ENCODE peak calls at places on chromosome 4, in seven cellular contexts. M is bronchial epithelial cell, E is heart right ventricle, F is keratinocyte, B is H1, L is lower lobe of right lung, N is suprapubic skin. D is an unnamed sample. For H3K36me3, the result is how much of the 10 kb centered on the place peaks cover.

GRCh38 chr4:101205878-101206277 is 141.4 kb downstream of the PPP3CA start:
- DNase-seq in L (no peak), M (peak), F (no peak), E (no peak), N (no peak), B (no peak), D (no peak)

GRCh38 chr4:150366487-150366999 is 215.4 kb upstream of the MAB21L2 start:
- DNase-seq in N (no peak), L (no peak), B (no peak), E (no peak), F (no peak), M (no peak), D (no peak)

GRCh38 chr4:155522201-155522600 is 144.4 kb upstream of the GUCY1A1 start:
- DNase-seq in M (peak), F (no peak), B (no peak), L (no peak), N (no peak), E (no peak), D (no peak)

GRCh38 chr4:102518703-102519131 is 17.6 kb downstream of the NFKB1 start:
- DNase-seq in E (no peak), M (no peak), N (no peak), F (no peak), L (no peak), B (no peak), D (no peak)

GRCh38 chr4:108043536-108043935 is 53.8 kb downstream of the HADH start:
- DNase-seq in E (no peak), M (no peak), F (no peak), N (no peak), L (no peak), B (no peak), D (no peak)

GRCh38 chr4:109588176-109588575 is 28.1 kb downstream of the MCUB start:
- DNase-seq in B (no peak), M (no peak), F (no peak), L (no peak), E (no peak), N (no peak), D (no peak)

GRCh38 chr4:108950158-108950915 is 187.5 kb upstream of the ETNPPL start:
- DNase-seq in E (no peak), B (no peak), N (no peak), L (no peak), F (no peak), M (no peak), D (no peak)

GRCh38 chr4:108031427-108032083 is 41.9 kb downstream of the HADH start:
- DNase-seq in N (no peak), F (no peak), M (peak), E (no peak), L (no peak), B (no peak), D (no peak)

GRCh38 chr4:173318648-173319211 is 15.4 kb downstream of the HMGB2 start:
- DNase-seq in N (no peak), B (no peak), M (peak), F (no peak), E (no peak), L (no peak), D (no peak)

GRCh38 chr4:78954048-78954666 is 14.9 kb upstream of the PAQR3 start:
- DNase-seq in N (no peak), F (no peak), B (no peak), L (no peak), M (peak), E (no peak), D (no peak)

GRCh38 chr4:165464813-165465381 is 86.1 kb downstream of the CPE start:
- DNase-seq in M (peak), N (no peak), E (no peak), L (no peak), F (no peak), B (no peak), D (no peak)

GRCh38 chr4:68430337-68430736 is 16.9 kb upstream of the TMPRSS11E start:
- DNase-seq in F (no peak), L (no peak), M (peak), B (no peak), E (no peak), N (no peak), D (no peak)

GRCh38 chr4:97142893-97143292 is 1000.4 kb downstream of the STPG2 start:
- DNase-seq in N (no peak), F (no peak), B (no peak), M (no peak), L (no peak), E (no peak), D (no peak)

GRCh38 chr4:2962614-2963184 is 507 bp downstream of the NOP14 start:
- DNase-seq in L (peak), E (peak), F (no peak), B (no peak), M (no peak), N (no peak), D (peak)

GRCh38 chr4:4820739-4821138 is 38.7 kb upstream of the MSX1 start:
- DNase-seq in E (no peak), M (no peak), N (no peak), F (no peak), B (no peak), L (no peak), D (no peak)

GRCh38 chr4:58247792-58248191 is 1137.6 kb upstream of the IGFBP7 start:
- DNase-seq in M (no peak), E (no peak), B (no peak), F (no peak), N (no peak), L (no peak), D (no peak)

GRCh38 chr4:175531405-175532091 is 280.5 kb downstream of the GPM6A start:
- DNase-seq in F (no peak), B (no peak), L (no peak), N (no peak), M (peak), E (no peak), D (peak)

GRCh38 chr4:151434183-151434860 is 25.3 kb downstream of the FHIP1A start:
- DNase-seq in M (peak), B (no peak), L (no peak), E (no peak), N (no peak), F (no peak), D (peak)

GRCh38 chr4:67083496-67083895 is 461.8 kb downstream of the CENPC start:
- DNase-seq in F (no peak), M (no peak), B (no peak), E (no peak), N (no peak), L (no peak), D (no peak)

GRCh38 chr4:165461176-165461835 is 82.5 kb downstream of the CPE start:
- DNase-seq in N (no peak), E (peak), F (no peak), M (peak), B (no peak), L (no peak), D (peak)

DNA sequence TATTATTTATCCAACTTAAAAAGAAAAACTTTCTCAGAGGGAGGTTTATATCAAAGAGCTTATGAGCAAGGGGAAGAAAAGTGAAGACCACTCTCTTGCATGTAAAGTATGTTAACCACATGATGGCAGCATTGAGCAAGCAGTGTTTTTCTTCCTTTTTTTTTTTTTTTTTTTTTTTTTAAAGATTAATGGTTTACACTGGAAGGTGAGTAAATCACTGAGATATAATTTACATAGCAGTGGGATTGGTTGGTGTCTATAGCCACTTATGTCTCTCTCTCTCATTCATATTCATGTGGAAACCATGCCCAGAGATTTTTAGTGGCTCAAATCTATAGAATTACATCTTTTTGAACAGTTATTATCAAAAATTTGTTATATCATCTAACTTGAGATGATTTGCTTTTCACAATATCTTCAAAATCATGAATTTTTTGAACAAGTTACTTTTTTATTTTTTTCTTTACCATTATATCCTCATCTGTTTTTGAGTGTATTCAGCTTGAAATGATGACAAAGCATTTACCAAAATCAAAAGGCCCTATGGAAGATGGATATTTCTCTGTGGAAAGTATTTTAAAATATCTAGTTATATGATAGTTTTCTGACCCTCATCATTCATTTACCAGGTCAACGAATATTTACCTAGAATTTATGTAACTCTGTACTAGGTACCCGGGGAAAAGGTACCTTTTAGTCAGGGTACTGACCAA is 31.6 kb downstream of the MTHFD2L start:
- DNase-seq in F (no peak), N (no peak), B (no peak), L (no peak), M (peak), E (no peak), D (peak)
- TF ChIP-seq CTCF in F (no peak), N (no peak), B (peak), L (peak), M (peak), E (peak), D (peak)

GRCh38 chr4:11549525-11549924 is 120.8 kb upstream of the HS3ST1 start:
- DNase-seq in B (no peak), N (no peak), F (no peak), E (no peak), L (no peak), M (no peak), D (no peak)

GRCh38 chr4:11548529-11549176 is 120.0 kb upstream of the HS3ST1 start:
- DNase-seq in F (peak), M (peak), L (no peak), N (no peak), B (no peak), E (no peak), D (no peak)

GRCh38 chr4:11543710-11544109 is 115.0 kb upstream of the HS3ST1 start:
- DNase-seq in F (peak), M (peak), L (no peak), E (no peak), B (no peak), N (no peak), D (no peak)

GRCh38 chr4:11545651-11546050 is 117.0 kb upstream of the HS3ST1 start:
- DNase-seq in N (no peak), M (no peak), F (no peak), B (no peak), L (no peak), E (no peak), D (no peak)

GRCh38 chr4:11546391-11547160 is 117.9 kb upstream of the HS3ST1 start:
- DNase-seq in B (no peak), F (peak), L (no peak), E (no peak), M (peak), N (no peak), D (no peak)
- H3K4me3 ChIP-seq in B (no peak), F (no peak), L (no peak), E (no peak), M (no peak), N (no peak), D (no peak)

GRCh38 chr4:96025031-96025430 is 185.1 kb downstream of the PDHA2 start:
- DNase-seq in M (no peak), N (no peak), B (no peak), L (no peak), F (no peak), E (no peak), D (no peak)
- H3K36me3 ChIP-seq in M (under half), N (under half), B (under half), L (under half), F (under half), E (under half), D (under half)

DNA sequence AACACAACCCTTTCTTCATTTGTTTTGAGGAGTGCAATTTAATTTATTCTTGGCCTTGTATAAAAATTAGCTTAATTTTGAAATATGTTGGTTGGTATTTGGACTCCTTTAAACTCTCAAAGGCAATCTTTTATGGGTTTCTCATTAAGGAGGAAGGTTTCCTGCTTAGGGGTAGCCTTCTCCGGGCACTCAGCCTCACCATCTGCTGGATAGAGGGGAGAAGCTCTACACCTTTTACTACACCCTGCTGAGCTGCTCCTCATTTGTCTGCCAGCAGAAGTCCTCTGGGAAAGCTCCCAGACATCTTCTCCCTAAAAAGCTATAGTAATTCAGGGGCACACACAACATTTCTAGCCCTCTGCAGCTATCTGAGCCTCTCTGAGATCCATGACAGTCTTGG is 179.1 kb downstream of the SOWAHB start:
- DNase-seq in B (no peak), E (no peak), M (no peak), F (no peak), L (no peak), N (no peak), D (no peak)
- TF ChIP-seq CTCF in B (peak), E (no peak), M (no peak), F (no peak), L (no peak), N (no peak), D (peak)

GRCh38 chr4:76531597-76531996 is 96.6 kb downstream of the SHROOM3 start:
- DNase-seq in E (no peak), N (no peak), B (no peak), L (no peak), M (no peak), F (no peak), D (no peak)

GRCh38 chr4:76525751-76526150 is 90.7 kb downstream of the SHROOM3 start:
- DNase-seq in F (no peak), B (no peak), N (no peak), E (no peak), M (no peak), L (no peak), D (no peak)

GRCh38 chr4:76527666-76528065 is 92.6 kb downstream of the SHROOM3 start:
- DNase-seq in N (no peak), F (no peak), M (peak), L (no peak), B (no peak), E (no peak), D (no peak)

GRCh38 chr4:76523593-76523992 is 88.6 kb downstream of the SHROOM3 start:
- DNase-seq in B (no peak), N (no peak), L (no peak), M (no peak), E (peak), F (no peak), D (no peak)

DNA sequence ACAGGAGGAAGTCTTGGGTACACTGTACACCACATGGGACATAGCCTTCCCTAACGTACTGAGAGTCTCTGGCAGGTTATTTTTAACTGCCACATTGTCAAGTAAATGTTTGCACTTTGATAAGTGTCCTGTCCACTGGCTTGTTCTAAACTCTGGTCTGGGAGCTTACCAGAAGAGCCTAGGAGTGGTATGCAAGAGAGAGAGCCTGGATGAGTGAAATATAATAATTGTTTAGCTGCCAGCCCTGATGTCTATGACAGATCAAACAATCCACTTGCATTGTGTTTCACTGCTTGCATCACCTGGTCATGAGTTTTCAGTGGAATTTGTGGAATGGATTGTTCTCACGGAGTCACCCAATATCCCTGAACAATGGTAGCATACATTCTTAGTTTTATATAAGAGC is 91.6 kb downstream of the SHROOM3 start:
- DNase-seq in F (no peak), N (no peak), L (no peak), M (peak), B (no peak), E (no peak), D (no peak)
- H3K4me3 ChIP-seq in F (no peak), N (no peak), L (no peak), M (no peak), B (no peak), E (no peak), D (no peak)

GRCh38 chr4:177396352-177396751 is 45.9 kb downstream of the AGA start:
- DNase-seq in B (no peak), L (no peak), E (no peak), F (no peak), M (no peak), N (no peak), D (no peak)
- H3K36me3 ChIP-seq in B (under half), L (under half), E (under half), F (under half), M (under half), N (under half), D (under half)

GRCh38 chr4:75516144-75516543 is 1.9 kb downstream of the THAP6 start:
- DNase-seq in B (no peak), L (no peak), E (no peak), N (no peak), M (no peak), F (no peak), D (no peak)

GRCh38 chr4:75512336-75513211 is 1.6 kb downstream of the RCHY1 start:
- DNase-seq in N (no peak), L (no peak), B (no peak), E (no peak), F (no peak), M (peak), D (no peak)

GRCh38 chr4:75514949-75515612 is 808 bp downstream of the THAP6 start:
- DNase-seq in M (no peak), L (no peak), B (no peak), F (no peak), N (no peak), E (no peak), D (no peak)

GRCh38 chr4:75513529-75514130 is 573 bp downstream of the RCHY1 start:
- DNase-seq in M (no peak), F (no peak), N (no peak), L (no peak), B (no peak), E (no peak), D (no peak)

DNA sequence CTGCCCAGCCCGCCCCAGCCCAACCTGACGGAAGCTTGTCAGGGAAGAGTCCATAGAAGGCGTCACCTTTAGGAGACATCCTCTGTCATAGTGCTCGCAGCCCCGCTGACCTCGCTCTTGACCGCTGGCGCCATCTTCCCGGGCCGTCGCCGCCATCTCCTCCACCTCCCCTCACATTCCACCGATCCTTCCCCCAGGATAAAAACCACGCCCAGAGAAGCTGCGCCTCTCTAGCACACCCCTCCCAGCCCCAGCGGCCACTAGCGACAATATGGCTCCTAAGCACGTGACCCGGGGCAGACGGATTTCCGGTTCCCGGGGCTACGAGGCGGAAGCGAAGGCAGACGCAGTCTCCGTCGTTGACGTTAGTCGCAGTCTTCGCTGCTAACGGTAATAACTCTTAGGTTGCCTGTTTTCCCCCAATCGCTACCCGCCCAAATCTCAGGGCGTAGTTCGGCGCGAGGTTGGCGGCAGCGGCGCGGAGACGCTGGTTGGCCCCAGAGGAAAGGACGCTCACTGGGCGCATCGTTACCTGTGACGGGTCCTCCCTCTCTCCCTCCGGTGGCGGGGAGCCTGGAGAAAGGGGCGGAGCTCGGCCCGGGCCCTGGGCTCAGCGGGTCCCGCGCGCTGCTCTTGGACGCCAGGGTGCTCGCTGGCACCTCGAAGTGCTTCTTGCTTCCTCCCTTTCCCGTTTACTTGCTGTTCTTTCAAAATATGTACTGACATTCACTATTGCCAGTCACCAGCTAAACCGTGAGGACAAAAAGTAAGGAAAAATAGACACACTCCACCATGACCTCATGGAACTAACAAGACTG is at the start of the genes RCHY1 and THAP6:
- DNase-seq in M (peak), F (no peak), E (peak), B (peak), N (peak), L (peak), D (peak)
- TF ChIP-seq CTCF in M (no peak), F (no peak), E (no peak), B (no peak), N (no peak), L (no peak), D (no peak)

GRCh38 chr4:42474406-42474805 is 77.1 kb downstream of the SHISA3 start:
- DNase-seq in E (no peak), L (no peak), M (no peak), B (no peak), N (no peak), F (no peak), D (no peak)
- H3K4me3 ChIP-seq in E (no peak), L (no peak), M (no peak), B (no peak), N (no peak), F (no peak), D (no peak)

GRCh38 chr4:26867914-26868684 is 7.5 kb downstream of the STIM2 start:
- DNase-seq in N (no peak), L (no peak), B (no peak), E (no peak), M (no peak), F (no peak), D (no peak)
- H3K36me3 ChIP-seq in N (under half), L (under half), B (under half), E (under half), M (under half), F (under half), D (under half)

GRCh38 chr4:153684182-153685073 is at the start of gene TLR2:
- DNase-seq in B (no peak), L (peak), M (peak), N (peak), F (no peak), E (peak), D (no peak)
- TF ChIP-seq CTCF in B (no peak), L (no peak), M (no peak), N (no peak), F (no peak), E (no peak), D (no peak)

D was measured in BJ.